ENCODE peak calls at places on chromosome X, in six cellular contexts. O, U, W, E, V and N are unnamed samples.

GRCh38 chrX:65575024-65575423 is 40.4 kb upstream of the LAS1L start:
- DNase-seq in O (no peak), U (no peak), W (peak), E (no peak), V (no peak), N (no peak)

GRCh38 chrX:38870386-38870895 is 69.2 kb downstream of the MID1IP1 start:
- DNase-seq in O (peak), U (no peak), W (no peak), E (no peak), V (peak), N (no peak)

GRCh38 chrX:136147966-136148365 is 633 bp downstream of the FHL1 start:
- DNase-seq in O (peak), U (no peak), W (no peak), E (no peak), V (no peak), N (peak)

GRCh38 chrX:120213438-120214265 is 37.0 kb upstream of the ZBTB33 start:
- DNase-seq in O (peak), U (peak), W (peak), E (no peak), V (peak), N (peak)

GRCh38 chrX:39752820-39753219 is 344.9 kb downstream of the BCOR start:
- DNase-seq in O (no peak), U (no peak), W (peak), E (no peak), V (peak), N (peak)

GRCh38 chrX:110992611-110993010 is 103.4 kb upstream of the PAK3 start:
- DNase-seq in O (peak), U (peak), W (peak), E (no peak), V (peak), N (peak)

GRCh38 chrX:10239611-10240064 is 82.9 kb downstream of the CLCN4 start:
- DNase-seq in O (no peak), U (no peak), W (peak), E (no peak), V (peak), N (no peak)

GRCh38 chrX:13078739-13079444 is 34.5 kb upstream of the FAM9C start:
- DNase-seq in O (no peak), U (no peak), W (peak), E (no peak), V (peak), N (no peak)

GRCh38 chrX:52034211-52034610 is 34.8 kb downstream of the MAGED4B start:
- DNase-seq in O (no peak), U (no peak), W (no peak), E (no peak), V (no peak), N (no peak)

GRCh38 chrX:2497961-2498780 is 2.6 kb downstream of the DHRSX start:
- DNase-seq in O (no peak), U (no peak), W (peak), E (no peak), V (peak), N (no peak)

GRCh38 chrX:102712967-102713677 is 874 bp downstream of the GPRASP2 start:
- DNase-seq in O (peak), U (no peak), W (peak), E (no peak), V (peak), N (peak)

GRCh38 chrX:109911046-109911445 is 91.9 kb upstream of the TMEM164 start:
- DNase-seq in O (no peak), U (no peak), W (peak), E (no peak), V (no peak), N (no peak)

GRCh38 chrX:2652106-2652505 is 39.0 kb upstream of the CD99 start:
- DNase-seq in O (peak), U (peak), W (no peak), E (no peak), V (no peak), N (no peak)

GRCh38 chrX:47523297-47523696 is 37.7 kb upstream of the ARAF start:
- DNase-seq in O (peak), U (peak), W (peak), E (peak), V (peak), N (peak)

GRCh38 chrX:47518105-47518504 is 35.1 kb upstream of the ZNF41 start:
- DNase-seq in O (no peak), U (no peak), W (no peak), E (no peak), V (no peak), N (no peak)

GRCh38 chrX:47529548-47529947 is 31.5 kb upstream of the ARAF start:
- DNase-seq in O (no peak), U (no peak), W (no peak), E (no peak), V (no peak), N (no peak)

GRCh38 chrX:47523713-47524166 is 37.3 kb upstream of the ARAF start:
- DNase-seq in O (peak), U (no peak), W (no peak), E (no peak), V (no peak), N (peak)
- TF ChIP-seq CTCF in O (no peak), U (no peak), W (no peak), E (no peak), V (no peak), N (no peak)

GRCh38 chrX:46381630-46382029 is 163.6 kb downstream of the ZNF674 start:
- DNase-seq in O (peak), U (peak), W (no peak), E (no peak), V (peak), N (peak)
- TF ChIP-seq CTCF in O (peak), U (peak), W (peak), E (no peak), V (no peak), N (peak)

GRCh38 chrX:69493766-69494165 is 10.4 kb upstream of the NALF2 start:
- DNase-seq in O (no peak), U (no peak), W (no peak), E (no peak), V (no peak), N (no peak)

GRCh38 chrX:69489625-69490024 is 14.5 kb upstream of the NALF2 start:
- DNase-seq in O (no peak), U (no peak), W (no peak), E (no peak), V (no peak), N (no peak)

GRCh38 chrX:69496143-69496542 is 8.0 kb upstream of the NALF2 start:
- DNase-seq in O (no peak), U (no peak), W (no peak), E (no peak), V (no peak), N (no peak)

GRCh38 chrX:69493193-69493592 is 10.9 kb upstream of the NALF2 start:
- DNase-seq in O (peak), U (peak), W (no peak), E (no peak), V (peak), N (peak)
- TF ChIP-seq CTCF in O (peak), U (peak), W (no peak), E (no peak), V (peak), N (peak)

GRCh38 chrX:1475881-1476280 is 23.2 kb upstream of the ASMTL start:
- DNase-seq in O (no peak), U (peak), W (no peak), E (no peak), V (no peak), N (no peak)
- TF ChIP-seq CTCF in O (no peak), U (no peak), W (no peak), E (no peak), V (no peak), N (no peak)

GRCh38 chrX:55717521-55718497 is at the start of gene RRAGB:
- DNase-seq in O (peak), U (peak), W (peak), E (peak), V (peak), N (peak)

GRCh38 chrX:55713635-55714034 is 3.9 kb upstream of the RRAGB start:
- DNase-seq in O (no peak), U (no peak), W (no peak), E (no peak), V (no peak), N (no peak)

GRCh38 chrX:55714111-55714510 is 3.4 kb upstream of the RRAGB start:
- DNase-seq in O (no peak), U (no peak), W (no peak), E (no peak), V (no peak), N (no peak)

GRCh38 chrX:55716937-55717336 is 612 bp upstream of the RRAGB start:
- DNase-seq in O (no peak), U (no peak), W (no peak), E (no peak), V (no peak), N (no peak)

DNA sequence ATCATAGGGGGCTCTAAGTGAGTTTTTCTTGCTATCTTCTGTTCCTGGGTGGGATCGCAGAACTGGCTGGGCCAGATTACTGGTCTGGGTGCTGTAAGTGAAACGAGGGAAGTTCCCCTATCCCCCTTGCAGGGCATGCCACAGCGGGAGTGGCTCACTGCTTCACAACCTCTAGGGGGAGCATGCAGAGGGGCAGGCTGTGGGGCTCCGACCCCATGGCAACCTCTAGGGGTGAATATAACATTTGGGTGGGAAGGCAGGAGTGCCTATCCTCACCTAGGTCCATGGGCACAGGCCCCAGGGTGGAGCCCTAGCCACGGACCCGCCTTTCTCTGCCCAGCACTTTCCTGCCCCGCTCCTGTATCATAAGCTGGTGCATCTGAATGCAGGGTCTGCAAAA is 1.7 kb upstream of the RRAGB start:
- DNase-seq in O (peak), U (no peak), W (no peak), E (no peak), V (no peak), N (peak)
- TF ChIP-seq CTCF in O (no peak), U (peak), W (no peak), E (no peak), V (no peak), N (peak)